ENCODE peak calls at places on chromosomes 11 and 22, in seven cellular contexts. One of them, this sample, is unnamed. For H3K27me3, the result is how much of the 10 kb centered on the place peaks cover.

GRCh38 chr22:39296981-39297489 is 22.4 kb downstream of the RPL3 start:
- DNase-seq in IMR-90: no peak
- DNase-seq in neuronal stem cell: no peak
- DNase-seq in heart left ventricle: no peak
- DNase-seq in H9: no peak
- DNase-seq in endodermal cell: no peak
- DNase-seq in CD8-positive, alpha-beta T cell: no peak
- DNase-seq in this sample: no peak

GRCh38 chr22:24968066-24968561 is 15.6 kb downstream of the KIAA1671 start:
- DNase-seq in heart left ventricle: peak
- DNase-seq in H9: peak
- DNase-seq in endodermal cell: peak
- DNase-seq in neuronal stem cell: no peak
- DNase-seq in CD8-positive, alpha-beta T cell: no peak
- DNase-seq in IMR-90: no peak
- DNase-seq in this sample: no peak

GRCh38 chr11:117814204-117814765 is 10.3 kb downstream of the FXYD2 start:
- DNase-seq in endodermal cell: peak
- DNase-seq in neuronal stem cell: no peak
- DNase-seq in heart left ventricle: no peak
- DNase-seq in H9: no peak
- DNase-seq in IMR-90: no peak
- DNase-seq in CD8-positive, alpha-beta T cell: no peak
- DNase-seq in this sample: no peak

GRCh38 chr22:46465348-46465725 is 72.1 kb downstream of the CELSR1 start:
- DNase-seq in H9: no peak
- DNase-seq in IMR-90: no peak
- DNase-seq in endodermal cell: no peak
- DNase-seq in CD8-positive, alpha-beta T cell: no peak
- DNase-seq in neuronal stem cell: no peak
- DNase-seq in heart left ventricle: peak
- DNase-seq in this sample: no peak

GRCh38 chr11:122306776-122307479 is 190.9 kb upstream of the BLID start:
- DNase-seq in IMR-90: no peak
- DNase-seq in endodermal cell: peak
- DNase-seq in CD8-positive, alpha-beta T cell: no peak
- DNase-seq in H9: peak
- DNase-seq in neuronal stem cell: no peak
- DNase-seq in heart left ventricle: no peak
- DNase-seq in this sample: no peak

GRCh38 chr11:63448646-63449045 is 42.3 kb downstream of the PLAAT5 start:
- DNase-seq in heart left ventricle: no peak
- DNase-seq in IMR-90: no peak
- DNase-seq in endodermal cell: no peak
- DNase-seq in H9: peak
- DNase-seq in CD8-positive, alpha-beta T cell: no peak
- DNase-seq in neuronal stem cell: no peak
- DNase-seq in this sample: no peak

GRCh38 chr11:116835042-116835772 is 2.2 kb downstream of the APOA1 start:
- DNase-seq in H9: peak
- DNase-seq in endodermal cell: peak
- DNase-seq in neuronal stem cell: no peak
- DNase-seq in CD8-positive, alpha-beta T cell: no peak
- DNase-seq in IMR-90: no peak
- DNase-seq in heart left ventricle: no peak
- DNase-seq in this sample: peak

GRCh38 chr11:58391879-58392278 is 14.8 kb downstream of the OR5B3 start:
- DNase-seq in IMR-90: peak
- DNase-seq in neuronal stem cell: no peak
- DNase-seq in CD8-positive, alpha-beta T cell: no peak
- DNase-seq in heart left ventricle: no peak
- DNase-seq in H9: no peak
- DNase-seq in endodermal cell: no peak
- DNase-seq in this sample: no peak

GRCh38 chr22:38927033-38927789 is 30.2 kb upstream of the APOBEC3A start:
- DNase-seq in endodermal cell: peak
- DNase-seq in H9: peak
- DNase-seq in neuronal stem cell: peak
- DNase-seq in heart left ventricle: peak
- DNase-seq in CD8-positive, alpha-beta T cell: no peak
- DNase-seq in IMR-90: peak
- DNase-seq in this sample: peak

GRCh38 chr22:24768537-24769374 is 5.8 kb downstream of the PIWIL3 start:
- DNase-seq in CD8-positive, alpha-beta T cell: no peak
- DNase-seq in endodermal cell: peak
- DNase-seq in H9: peak
- DNase-seq in IMR-90: peak
- DNase-seq in heart left ventricle: peak
- DNase-seq in neuronal stem cell: peak
- DNase-seq in this sample: peak

GRCh38 chr11:6321961-6322362 is 1.7 kb upstream of the CAVIN3 start:
- DNase-seq in IMR-90: peak
- DNase-seq in heart left ventricle: no peak
- DNase-seq in neuronal stem cell: peak
- DNase-seq in endodermal cell: peak
- DNase-seq in H9: no peak
- DNase-seq in CD8-positive, alpha-beta T cell: no peak
- DNase-seq in this sample: no peak

GRCh38 chr11:65801153-65801987 is 14.5 kb downstream of the OVOL1 start:
- DNase-seq in IMR-90: no peak
- DNase-seq in H9: no peak
- DNase-seq in neuronal stem cell: no peak
- DNase-seq in heart left ventricle: no peak
- DNase-seq in endodermal cell: no peak
- DNase-seq in CD8-positive, alpha-beta T cell: no peak
- DNase-seq in this sample: no peak

GRCh38 chr22:46390652-46391301 is 55.3 kb downstream of the TRMU start:
- DNase-seq in CD8-positive, alpha-beta T cell: no peak
- DNase-seq in endodermal cell: peak
- DNase-seq in H9: no peak
- DNase-seq in IMR-90: peak
- DNase-seq in neuronal stem cell: no peak
- DNase-seq in heart left ventricle: peak
- DNase-seq in this sample: peak

GRCh38 chr11:61589961-61590360 is 9.1 kb upstream of the SYT7 start:
- DNase-seq in IMR-90: no peak
- DNase-seq in CD8-positive, alpha-beta T cell: no peak
- DNase-seq in H9: no peak
- DNase-seq in endodermal cell: no peak
- DNase-seq in heart left ventricle: no peak
- DNase-seq in neuronal stem cell: no peak
- DNase-seq in this sample: no peak

GRCh38 chr22:48705917-48706605 is 1121.6 kb downstream of the BRD1 start:
- DNase-seq in neuronal stem cell: no peak
- DNase-seq in IMR-90: no peak
- DNase-seq in endodermal cell: no peak
- DNase-seq in CD8-positive, alpha-beta T cell: no peak
- DNase-seq in H9: no peak
- DNase-seq in heart left ventricle: no peak
- DNase-seq in this sample: peak

GRCh38 chr11:123061403-123062157 is at the start of gene HSPA8:
- DNase-seq in H9: peak
- DNase-seq in CD8-positive, alpha-beta T cell: peak
- DNase-seq in heart left ventricle: peak
- DNase-seq in IMR-90: peak
- DNase-seq in neuronal stem cell: peak
- DNase-seq in endodermal cell: peak
- DNase-seq in this sample: peak

DNA sequence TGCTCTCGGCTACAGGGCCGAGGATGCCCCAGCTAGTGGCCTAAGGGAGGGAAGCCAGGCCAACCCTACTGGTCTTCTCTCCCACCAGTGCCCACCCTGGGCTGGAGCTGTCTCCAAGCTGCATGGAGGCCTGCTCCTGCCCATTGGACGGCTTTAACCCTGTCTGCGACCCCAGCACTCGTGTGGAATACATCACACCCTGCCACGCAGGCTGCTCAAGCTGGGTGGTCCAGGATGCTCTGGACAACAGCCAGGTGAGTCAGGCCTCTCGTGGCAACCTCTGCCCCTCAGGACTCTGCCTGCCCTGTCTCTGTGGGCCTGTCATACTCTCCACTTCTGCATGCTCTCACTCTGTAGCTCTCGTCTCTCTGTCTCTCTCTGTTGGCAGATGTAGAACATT is 44.1 kb upstream of the TPBGL start:
- DNase-seq in neuronal stem cell: no peak
- DNase-seq in CD8-positive, alpha-beta T cell: no peak
- DNase-seq in heart left ventricle: no peak
- DNase-seq in endodermal cell: peak
- DNase-seq in IMR-90: no peak
- DNase-seq in H9: no peak
- DNase-seq in this sample: peak
- H3K27ac ChIP-seq in neuronal stem cell: no peak
- H3K27ac ChIP-seq in CD8-positive, alpha-beta T cell: no peak
- H3K27ac ChIP-seq in heart left ventricle: peak
- H3K27ac ChIP-seq in endodermal cell: no peak
- H3K27ac ChIP-seq in IMR-90: no peak
- H3K27ac ChIP-seq in H9: no peak
- H3K27ac ChIP-seq in this sample: no peak

DNA sequence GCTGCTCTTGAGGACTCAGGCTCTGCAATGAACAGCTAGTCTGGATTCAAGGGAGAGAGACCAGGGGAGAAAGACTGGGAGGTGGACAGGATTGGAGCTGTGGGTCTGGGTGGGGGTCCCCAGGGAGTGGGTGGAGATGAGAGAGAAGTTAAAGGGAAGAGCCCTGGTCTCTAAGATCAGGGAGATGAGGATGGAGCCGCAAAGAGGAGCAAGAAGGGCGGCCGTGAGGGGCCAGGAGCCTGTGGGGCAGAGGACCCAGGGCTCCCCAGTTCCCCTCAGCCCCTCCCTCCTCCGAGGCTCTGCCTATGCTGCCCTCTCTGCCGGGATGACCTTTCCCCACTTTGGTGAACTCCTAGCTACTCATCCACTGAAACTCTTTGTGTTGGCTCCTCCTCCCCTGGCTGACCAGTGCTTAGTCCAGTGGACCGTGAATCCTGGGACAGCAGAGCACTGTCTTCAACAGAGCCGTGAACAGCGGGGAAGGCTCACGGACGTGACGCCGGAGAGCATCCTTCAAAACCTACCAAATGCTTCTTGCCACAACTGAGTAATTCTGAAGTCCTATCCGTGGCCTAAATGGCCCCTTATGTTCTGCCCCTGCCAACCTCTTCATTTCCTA is 16.4 kb upstream of the RFPL3 start:
- DNase-seq in endodermal cell: peak
- DNase-seq in CD8-positive, alpha-beta T cell: no peak
- DNase-seq in H9: no peak
- DNase-seq in neuronal stem cell: peak
- DNase-seq in heart left ventricle: no peak
- DNase-seq in IMR-90: no peak
- DNase-seq in this sample: no peak
- H3K27me3 ChIP-seq in endodermal cell: under half
- H3K27me3 ChIP-seq in CD8-positive, alpha-beta T cell: under half
- H3K27me3 ChIP-seq in H9: under half
- H3K27me3 ChIP-seq in neuronal stem cell: under half
- H3K27me3 ChIP-seq in heart left ventricle: under half
- H3K27me3 ChIP-seq in IMR-90: under half
- H3K27me3 ChIP-seq in this sample: under half

GRCh38 chr11:795638-796564 is 2.2 kb downstream of the SLC25A22 start:
- DNase-seq in IMR-90: peak
- DNase-seq in CD8-positive, alpha-beta T cell: peak
- DNase-seq in neuronal stem cell: no peak
- DNase-seq in heart left ventricle: peak
- DNase-seq in H9: no peak
- DNase-seq in endodermal cell: peak
- DNase-seq in this sample: peak
- H3K27ac ChIP-seq in IMR-90: peak
- H3K27ac ChIP-seq in CD8-positive, alpha-beta T cell: peak
- H3K27ac ChIP-seq in neuronal stem cell: peak
- H3K27ac ChIP-seq in heart left ventricle: peak
- H3K27ac ChIP-seq in H9: no peak
- H3K27ac ChIP-seq in endodermal cell: peak
- H3K27ac ChIP-seq in this sample: peak

DNA sequence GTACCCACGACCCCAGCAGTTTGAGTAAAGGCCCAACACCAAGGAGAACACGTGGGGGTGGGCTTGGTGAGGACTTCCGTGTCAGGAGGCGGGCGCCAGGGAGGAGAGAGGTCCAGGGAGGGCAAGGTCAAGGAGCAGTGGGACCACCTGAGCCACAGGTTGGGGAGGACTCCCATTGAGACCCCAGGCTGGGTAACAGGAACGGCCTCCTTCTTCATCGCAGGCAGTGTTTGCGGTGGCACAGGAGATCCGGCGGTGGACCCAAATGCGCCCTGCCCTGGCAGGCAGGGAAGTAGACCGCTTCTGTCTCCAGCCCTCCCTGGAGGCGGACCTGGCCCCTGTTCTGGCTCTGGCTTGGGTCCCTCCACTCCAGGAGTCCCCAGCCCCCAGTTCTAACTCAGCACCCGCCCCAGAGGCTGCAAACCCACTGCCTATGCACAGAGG is 5.9 kb upstream of the TBX1 start:
- DNase-seq in CD8-positive, alpha-beta T cell: no peak
- DNase-seq in H9: peak
- DNase-seq in endodermal cell: peak
- DNase-seq in neuronal stem cell: no peak
- DNase-seq in IMR-90: no peak
- DNase-seq in heart left ventricle: no peak
- DNase-seq in this sample: no peak
- H3K27me3 ChIP-seq in CD8-positive, alpha-beta T cell: under half
- H3K27me3 ChIP-seq in H9: half or more
- H3K27me3 ChIP-seq in endodermal cell: half or more
- H3K27me3 ChIP-seq in neuronal stem cell: half or more
- H3K27me3 ChIP-seq in IMR-90: half or more
- H3K27me3 ChIP-seq in heart left ventricle: half or more
- H3K27me3 ChIP-seq in this sample: under half

GRCh38 chr11:16610213-16610737 is 128.2 kb upstream of the C11orf58 start:
- DNase-seq in heart left ventricle: no peak
- DNase-seq in IMR-90: no peak
- DNase-seq in endodermal cell: no peak
- DNase-seq in CD8-positive, alpha-beta T cell: no peak
- DNase-seq in neuronal stem cell: no peak
- DNase-seq in H9: no peak
- DNase-seq in this sample: no peak

GRCh38 chr11:16607675-16608644 is 130.5 kb upstream of the C11orf58 start:
- DNase-seq in neuronal stem cell: peak
- DNase-seq in endodermal cell: peak
- DNase-seq in IMR-90: peak
- DNase-seq in H9: peak
- DNase-seq in heart left ventricle: peak
- DNase-seq in CD8-positive, alpha-beta T cell: no peak
- DNase-seq in this sample: peak

GRCh38 chr11:16610738-16611388 is 127.6 kb upstream of the C11orf58 start:
- DNase-seq in endodermal cell: peak
- DNase-seq in neuronal stem cell: no peak
- DNase-seq in heart left ventricle: no peak
- DNase-seq in IMR-90: no peak
- DNase-seq in CD8-positive, alpha-beta T cell: no peak
- DNase-seq in H9: peak
- DNase-seq in this sample: peak

GRCh38 chr11:16611395-16612233 is 126.8 kb upstream of the C11orf58 start:
- DNase-seq in IMR-90: no peak
- DNase-seq in neuronal stem cell: peak
- DNase-seq in heart left ventricle: no peak
- DNase-seq in CD8-positive, alpha-beta T cell: no peak
- DNase-seq in H9: peak
- DNase-seq in endodermal cell: peak
- DNase-seq in this sample: no peak

GRCh38 chr11:16609769-16610168 is 128.7 kb upstream of the C11orf58 start:
- DNase-seq in IMR-90: no peak
- DNase-seq in neuronal stem cell: no peak
- DNase-seq in CD8-positive, alpha-beta T cell: no peak
- DNase-seq in heart left ventricle: no peak
- DNase-seq in endodermal cell: no peak
- DNase-seq in H9: no peak
- DNase-seq in this sample: no peak
- H3K27ac ChIP-seq in IMR-90: no peak
- H3K27ac ChIP-seq in neuronal stem cell: no peak
- H3K27ac ChIP-seq in CD8-positive, alpha-beta T cell: no peak
- H3K27ac ChIP-seq in heart left ventricle: no peak
- H3K27ac ChIP-seq in endodermal cell: no peak
- H3K27ac ChIP-seq in H9: no peak
- H3K27ac ChIP-seq in this sample: no peak